ENCODE peak calls at places on chromosomes 13 and 19, in ten cellular contexts. One of them, this sample, is unnamed.

GRCh38 chr19:36488816-36489138 is 584 bp downstream of the ZNF566 start:
- DNase-seq in GM12878: no peak
- DNase-seq in caudate nucleus: no peak
- DNase-seq in naive thymus-derived CD8-positive, alpha-beta T cell: no peak
- DNase-seq in activated naive CD8-positive, alpha-beta T cell treated with anti-CD3 and anti-CD28 coated beads, Interleukin-2, amount 10 ng/mL, durations not matched to agents 7 days and 5 days: no peak
- DNase-seq in iPS DF 19.7: no peak
- DNase-seq in AG09319: no peak
- DNase-seq in stimulated activated CD8-positive, alpha-beta memory T cell treated with anti-CD3 and anti-CD28 coated beads, Interleukin-4, amount 100 ng/mL, for 1 hour: peak; percentile 5
- DNase-seq in fibroblast of mammary gland: peak; percentile 6
- DNase-seq in heart left ventricle: no peak
- DNase-seq in this sample: no peak

GRCh38 chr19:6274756-6275155 is 5.0 kb downstream of the MLLT1 start:
- DNase-seq in GM12878: no peak
- DNase-seq in caudate nucleus: no peak
- DNase-seq in naive thymus-derived CD8-positive, alpha-beta T cell: no peak
- DNase-seq in activated naive CD8-positive, alpha-beta T cell treated with anti-CD3 and anti-CD28 coated beads, Interleukin-2, amount 10 ng/mL, durations not matched to agents 7 days and 5 days: no peak
- DNase-seq in iPS DF 19.7: no peak
- DNase-seq in AG09319: no peak
- DNase-seq in stimulated activated CD8-positive, alpha-beta memory T cell treated with anti-CD3 and anti-CD28 coated beads, Interleukin-4, amount 100 ng/mL, for 1 hour: no peak
- DNase-seq in fibroblast of mammary gland: no peak
- DNase-seq in heart left ventricle: no peak
- DNase-seq in this sample: no peak

GRCh38 chr13:57128909-57129308 is 11.8 kb upstream of the PRR20A start:
- DNase-seq in GM12878: no peak
- DNase-seq in caudate nucleus: no peak
- DNase-seq in naive thymus-derived CD8-positive, alpha-beta T cell: no peak
- DNase-seq in activated naive CD8-positive, alpha-beta T cell treated with anti-CD3 and anti-CD28 coated beads, Interleukin-2, amount 10 ng/mL, durations not matched to agents 7 days and 5 days: no peak
- DNase-seq in iPS DF 19.7: no peak
- DNase-seq in AG09319: no peak
- DNase-seq in stimulated activated CD8-positive, alpha-beta memory T cell treated with anti-CD3 and anti-CD28 coated beads, Interleukin-4, amount 100 ng/mL, for 1 hour: no peak
- DNase-seq in fibroblast of mammary gland: no peak
- DNase-seq in heart left ventricle: no peak
- DNase-seq in this sample: no peak

GRCh38 chr19:44741258-44741731 is 7.2 kb upstream of the BCL3 start:
- DNase-seq in GM12878: no peak
- DNase-seq in caudate nucleus: no peak
- DNase-seq in naive thymus-derived CD8-positive, alpha-beta T cell: no peak
- DNase-seq in activated naive CD8-positive, alpha-beta T cell treated with anti-CD3 and anti-CD28 coated beads, Interleukin-2, amount 10 ng/mL, durations not matched to agents 7 days and 5 days: no peak
- DNase-seq in iPS DF 19.7: no peak
- DNase-seq in AG09319: no peak
- DNase-seq in stimulated activated CD8-positive, alpha-beta memory T cell treated with anti-CD3 and anti-CD28 coated beads, Interleukin-4, amount 100 ng/mL, for 1 hour: no peak
- DNase-seq in fibroblast of mammary gland: no peak
- DNase-seq in heart left ventricle: no peak
- DNase-seq in this sample: peak; percentile 96

GRCh38 chr19:10256551-10256950 is 4.5 kb downstream of the MRPL4 start:
- DNase-seq in GM12878: no peak
- DNase-seq in caudate nucleus: no peak
- DNase-seq in naive thymus-derived CD8-positive, alpha-beta T cell: no peak
- DNase-seq in activated naive CD8-positive, alpha-beta T cell treated with anti-CD3 and anti-CD28 coated beads, Interleukin-2, amount 10 ng/mL, durations not matched to agents 7 days and 5 days: no peak
- DNase-seq in iPS DF 19.7: no peak
- DNase-seq in AG09319: no peak
- DNase-seq in stimulated activated CD8-positive, alpha-beta memory T cell treated with anti-CD3 and anti-CD28 coated beads, Interleukin-4, amount 100 ng/mL, for 1 hour: no peak
- DNase-seq in fibroblast of mammary gland: no peak
- DNase-seq in heart left ventricle: no peak
- DNase-seq in this sample: no peak

GRCh38 chr13:101700598-101700997 is 248.1 kb downstream of the ITGBL1 start:
- DNase-seq in GM12878: no peak
- DNase-seq in caudate nucleus: no peak
- DNase-seq in naive thymus-derived CD8-positive, alpha-beta T cell: no peak
- DNase-seq in activated naive CD8-positive, alpha-beta T cell treated with anti-CD3 and anti-CD28 coated beads, Interleukin-2, amount 10 ng/mL, durations not matched to agents 7 days and 5 days: no peak
- DNase-seq in iPS DF 19.7: no peak
- DNase-seq in AG09319: no peak
- DNase-seq in stimulated activated CD8-positive, alpha-beta memory T cell treated with anti-CD3 and anti-CD28 coated beads, Interleukin-4, amount 100 ng/mL, for 1 hour: no peak
- DNase-seq in fibroblast of mammary gland: peak; percentile 84
- DNase-seq in heart left ventricle: no peak
- DNase-seq in this sample: no peak

GRCh38 chr13:58048670-58049069 is 417.1 kb downstream of the PCDH17 start:
- DNase-seq in GM12878: no peak
- DNase-seq in caudate nucleus: no peak
- DNase-seq in naive thymus-derived CD8-positive, alpha-beta T cell: no peak
- DNase-seq in activated naive CD8-positive, alpha-beta T cell treated with anti-CD3 and anti-CD28 coated beads, Interleukin-2, amount 10 ng/mL, durations not matched to agents 7 days and 5 days: no peak
- DNase-seq in iPS DF 19.7: no peak
- DNase-seq in AG09319: no peak
- DNase-seq in stimulated activated CD8-positive, alpha-beta memory T cell treated with anti-CD3 and anti-CD28 coated beads, Interleukin-4, amount 100 ng/mL, for 1 hour: no peak
- DNase-seq in fibroblast of mammary gland: no peak
- DNase-seq in heart left ventricle: no peak
- DNase-seq in this sample: no peak

GRCh38 chr19:17436094-17436873 is 12.2 kb downstream of the TMEM221 start:
- DNase-seq in GM12878: no peak
- DNase-seq in caudate nucleus: no peak
- DNase-seq in naive thymus-derived CD8-positive, alpha-beta T cell: no peak
- DNase-seq in activated naive CD8-positive, alpha-beta T cell treated with anti-CD3 and anti-CD28 coated beads, Interleukin-2, amount 10 ng/mL, durations not matched to agents 7 days and 5 days: no peak
- DNase-seq in iPS DF 19.7: no peak
- DNase-seq in AG09319: no peak
- DNase-seq in stimulated activated CD8-positive, alpha-beta memory T cell treated with anti-CD3 and anti-CD28 coated beads, Interleukin-4, amount 100 ng/mL, for 1 hour: no peak
- DNase-seq in fibroblast of mammary gland: no peak
- DNase-seq in heart left ventricle: peak; percentile 37
- DNase-seq in this sample: no peak

GRCh38 chr13:84563611-84564010 is 681.3 kb upstream of the SLITRK1 start:
- DNase-seq in GM12878: no peak
- DNase-seq in caudate nucleus: no peak
- DNase-seq in naive thymus-derived CD8-positive, alpha-beta T cell: no peak
- DNase-seq in activated naive CD8-positive, alpha-beta T cell treated with anti-CD3 and anti-CD28 coated beads, Interleukin-2, amount 10 ng/mL, durations not matched to agents 7 days and 5 days: no peak
- DNase-seq in iPS DF 19.7: no peak
- DNase-seq in AG09319: no peak
- DNase-seq in stimulated activated CD8-positive, alpha-beta memory T cell treated with anti-CD3 and anti-CD28 coated beads, Interleukin-4, amount 100 ng/mL, for 1 hour: no peak
- DNase-seq in fibroblast of mammary gland: no peak
- DNase-seq in heart left ventricle: no peak
- DNase-seq in this sample: no peak

GRCh38 chr19:19477705-19478383 is 37.5 kb downstream of the TSSK6 start:
- DNase-seq in GM12878: no peak
- DNase-seq in caudate nucleus: no peak
- DNase-seq in naive thymus-derived CD8-positive, alpha-beta T cell: no peak
- DNase-seq in activated naive CD8-positive, alpha-beta T cell treated with anti-CD3 and anti-CD28 coated beads, Interleukin-2, amount 10 ng/mL, durations not matched to agents 7 days and 5 days: no peak
- DNase-seq in iPS DF 19.7: no peak
- DNase-seq in AG09319: no peak
- DNase-seq in stimulated activated CD8-positive, alpha-beta memory T cell treated with anti-CD3 and anti-CD28 coated beads, Interleukin-4, amount 100 ng/mL, for 1 hour: no peak
- DNase-seq in fibroblast of mammary gland: no peak
- DNase-seq in heart left ventricle: no peak
- DNase-seq in this sample: no peak

GRCh38 chr19:12092065-12092867 is 27.7 kb downstream of the ZNF844 start:
- DNase-seq in GM12878: peak; percentile 16
- DNase-seq in caudate nucleus: peak; percentile 50
- DNase-seq in naive thymus-derived CD8-positive, alpha-beta T cell: peak; percentile 4
- DNase-seq in activated naive CD8-positive, alpha-beta T cell treated with anti-CD3 and anti-CD28 coated beads, Interleukin-2, amount 10 ng/mL, durations not matched to agents 7 days and 5 days: peak; percentile 81
- DNase-seq in iPS DF 19.7: peak; percentile 65
- DNase-seq in AG09319: peak; percentile 70
- DNase-seq in stimulated activated CD8-positive, alpha-beta memory T cell treated with anti-CD3 and anti-CD28 coated beads, Interleukin-4, amount 100 ng/mL, for 1 hour: no peak
- DNase-seq in fibroblast of mammary gland: peak; percentile 85
- DNase-seq in heart left ventricle: peak; percentile 94
- DNase-seq in this sample: peak; percentile 62

GRCh38 chr13:39401091-39401647 is 201.8 kb downstream of the LHFPL6 start:
- DNase-seq in GM12878: no peak
- DNase-seq in caudate nucleus: no peak
- DNase-seq in naive thymus-derived CD8-positive, alpha-beta T cell: no peak
- DNase-seq in activated naive CD8-positive, alpha-beta T cell treated with anti-CD3 and anti-CD28 coated beads, Interleukin-2, amount 10 ng/mL, durations not matched to agents 7 days and 5 days: no peak
- DNase-seq in iPS DF 19.7: no peak
- DNase-seq in AG09319: no peak
- DNase-seq in stimulated activated CD8-positive, alpha-beta memory T cell treated with anti-CD3 and anti-CD28 coated beads, Interleukin-4, amount 100 ng/mL, for 1 hour: no peak
- DNase-seq in fibroblast of mammary gland: no peak
- DNase-seq in heart left ventricle: no peak
- DNase-seq in this sample: no peak

GRCh38 chr19:54470991-54471782 is 1.9 kb downstream of the CDC42EP5 start:
- DNase-seq in GM12878: no peak
- DNase-seq in caudate nucleus: peak; percentile 21
- DNase-seq in naive thymus-derived CD8-positive, alpha-beta T cell: no peak
- DNase-seq in activated naive CD8-positive, alpha-beta T cell treated with anti-CD3 and anti-CD28 coated beads, Interleukin-2, amount 10 ng/mL, durations not matched to agents 7 days and 5 days: peak; percentile 31
- DNase-seq in iPS DF 19.7: no peak
- DNase-seq in AG09319: no peak
- DNase-seq in stimulated activated CD8-positive, alpha-beta memory T cell treated with anti-CD3 and anti-CD28 coated beads, Interleukin-4, amount 100 ng/mL, for 1 hour: no peak
- DNase-seq in fibroblast of mammary gland: no peak
- DNase-seq in heart left ventricle: peak; percentile 69
- DNase-seq in this sample: peak; percentile 19

GRCh38 chr13:50449465-50449864 is 394.0 kb downstream of the DLEU7 start:
- DNase-seq in GM12878: no peak
- DNase-seq in caudate nucleus: no peak
- DNase-seq in naive thymus-derived CD8-positive, alpha-beta T cell: no peak
- DNase-seq in activated naive CD8-positive, alpha-beta T cell treated with anti-CD3 and anti-CD28 coated beads, Interleukin-2, amount 10 ng/mL, durations not matched to agents 7 days and 5 days: no peak
- DNase-seq in iPS DF 19.7: no peak
- DNase-seq in AG09319: no peak
- DNase-seq in stimulated activated CD8-positive, alpha-beta memory T cell treated with anti-CD3 and anti-CD28 coated beads, Interleukin-4, amount 100 ng/mL, for 1 hour: no peak
- DNase-seq in fibroblast of mammary gland: no peak
- DNase-seq in heart left ventricle: no peak
- DNase-seq in this sample: no peak

GRCh38 chr13:48782429-48782840 is 128.7 kb downstream of the CYSLTR2 start:
- DNase-seq in GM12878: no peak
- DNase-seq in caudate nucleus: no peak
- DNase-seq in naive thymus-derived CD8-positive, alpha-beta T cell: no peak
- DNase-seq in activated naive CD8-positive, alpha-beta T cell treated with anti-CD3 and anti-CD28 coated beads, Interleukin-2, amount 10 ng/mL, durations not matched to agents 7 days and 5 days: no peak
- DNase-seq in iPS DF 19.7: no peak
- DNase-seq in AG09319: no peak
- DNase-seq in stimulated activated CD8-positive, alpha-beta memory T cell treated with anti-CD3 and anti-CD28 coated beads, Interleukin-4, amount 100 ng/mL, for 1 hour: no peak
- DNase-seq in fibroblast of mammary gland: no peak
- DNase-seq in heart left ventricle: no peak
- DNase-seq in this sample: no peak

GRCh38 chr19:47691090-47691489 is 22.1 kb upstream of the EHD2 start:
- DNase-seq in GM12878: no peak
- DNase-seq in caudate nucleus: no peak
- DNase-seq in naive thymus-derived CD8-positive, alpha-beta T cell: no peak
- DNase-seq in activated naive CD8-positive, alpha-beta T cell treated with anti-CD3 and anti-CD28 coated beads, Interleukin-2, amount 10 ng/mL, durations not matched to agents 7 days and 5 days: no peak
- DNase-seq in iPS DF 19.7: no peak
- DNase-seq in AG09319: no peak
- DNase-seq in stimulated activated CD8-positive, alpha-beta memory T cell treated with anti-CD3 and anti-CD28 coated beads, Interleukin-4, amount 100 ng/mL, for 1 hour: no peak
- DNase-seq in fibroblast of mammary gland: no peak
- DNase-seq in heart left ventricle: no peak
- DNase-seq in this sample: no peak

GRCh38 chr19:35462476-35462953 is 14.5 kb downstream of the FFAR2 start:
- DNase-seq in GM12878: peak; percentile 96
- DNase-seq in caudate nucleus: no peak
- DNase-seq in naive thymus-derived CD8-positive, alpha-beta T cell: peak; percentile 69
- DNase-seq in activated naive CD8-positive, alpha-beta T cell treated with anti-CD3 and anti-CD28 coated beads, Interleukin-2, amount 10 ng/mL, durations not matched to agents 7 days and 5 days: no peak
- DNase-seq in iPS DF 19.7: no peak
- DNase-seq in AG09319: no peak
- DNase-seq in stimulated activated CD8-positive, alpha-beta memory T cell treated with anti-CD3 and anti-CD28 coated beads, Interleukin-4, amount 100 ng/mL, for 1 hour: no peak
- DNase-seq in fibroblast of mammary gland: no peak
- DNase-seq in heart left ventricle: no peak
- DNase-seq in this sample: no peak

GRCh38 chr19:28466107-28467045 is 746.6 kb downstream of the UQCRFS1 start:
- DNase-seq in GM12878: no peak
- DNase-seq in caudate nucleus: no peak
- DNase-seq in naive thymus-derived CD8-positive, alpha-beta T cell: peak; percentile 47
- DNase-seq in activated naive CD8-positive, alpha-beta T cell treated with anti-CD3 and anti-CD28 coated beads, Interleukin-2, amount 10 ng/mL, durations not matched to agents 7 days and 5 days: peak; percentile 60
- DNase-seq in iPS DF 19.7: no peak
- DNase-seq in AG09319: peak; percentile 19
- DNase-seq in stimulated activated CD8-positive, alpha-beta memory T cell treated with anti-CD3 and anti-CD28 coated beads, Interleukin-4, amount 100 ng/mL, for 1 hour: peak; percentile 31
- DNase-seq in fibroblast of mammary gland: peak; percentile 61
- DNase-seq in heart left ventricle: peak; percentile 72
- DNase-seq in this sample: peak; percentile 21

GRCh38 chr19:29976151-29976943 is 34.3 kb downstream of the URI1 start:
- DNase-seq in GM12878: no peak
- DNase-seq in caudate nucleus: no peak
- DNase-seq in naive thymus-derived CD8-positive, alpha-beta T cell: no peak
- DNase-seq in activated naive CD8-positive, alpha-beta T cell treated with anti-CD3 and anti-CD28 coated beads, Interleukin-2, amount 10 ng/mL, durations not matched to agents 7 days and 5 days: no peak
- DNase-seq in iPS DF 19.7: no peak
- DNase-seq in AG09319: no peak
- DNase-seq in stimulated activated CD8-positive, alpha-beta memory T cell treated with anti-CD3 and anti-CD28 coated beads, Interleukin-4, amount 100 ng/mL, for 1 hour: no peak
- DNase-seq in fibroblast of mammary gland: no peak
- DNase-seq in heart left ventricle: no peak
- DNase-seq in this sample: no peak

This sample was measured in foreskin keratinocyte.